ENCODE peak calls at places on chromosome 19, in four cellular contexts. U is K562, R is WTC11, F is HepG2. P is an unnamed sample.

GRCh38 chr19:51660975-51661600 is 14.5 kb upstream of the SIGLEC14 start:
- DNase-seq in F (peak), R (peak), U (peak), P (no peak)

GRCh38 chr19:27735314-27735713 is 1477.6 kb downstream of the UQCRFS1 start:
- DNase-seq in F (no peak), R (no peak), U (no peak), P (no peak)

GRCh38 chr19:45528744-45529453 is 21.6 kb downstream of the VASP start:
- DNase-seq in R (peak), F (no peak), U (peak), P (no peak)

GRCh38 chr19:3778899-3779723 is 7.1 kb downstream of the MATK start:
- DNase-seq in F (no peak), R (no peak), U (no peak), P (no peak)

GRCh38 chr19:3586124-3586626 is 897 bp downstream of the GIPC3 start:
- DNase-seq in R (peak), U (peak), F (no peak), P (no peak)

GRCh38 chr19:49823472-49823871 is 5.4 kb downstream of the MED25 start:
- DNase-seq in R (no peak), U (no peak), F (no peak), P (no peak)

GRCh38 chr19:13965377-13965896 is 13.1 kb downstream of the DCAF15 start:
- DNase-seq in F (no peak), R (no peak), U (no peak), P (no peak)

GRCh38 chr19:13260883-13261653 is 110.9 kb downstream of the IER2 start:
- DNase-seq in R (no peak), F (no peak), U (peak), P (peak)

GRCh38 chr19:17125728-17126677 is 50.4 kb downstream of the MYO9B start:
- DNase-seq in U (no peak), F (no peak), R (no peak), P (peak)

GRCh38 chr19:55113570-55114039 is 3.8 kb downstream of the PPP1R12C start:
- DNase-seq in F (peak), R (peak), U (peak), P (no peak)

GRCh38 chr19:42290523-42291436 is 11.2 kb upstream of the PRR19 start:
- DNase-seq in R (no peak), F (peak), U (peak), P (no peak)

GRCh38 chr19:51514866-51515481 is 13.4 kb upstream of the SIGLEC12 start:
- DNase-seq in F (peak), R (no peak), U (peak), P (peak)

GRCh38 chr19:15283141-15283885 is 49.0 kb downstream of the BRD4 start:
- DNase-seq in F (no peak), R (no peak), U (no peak), P (no peak)

GRCh38 chr19:55189424-55189823 is 9.3 kb upstream of the SYT5 start:
- DNase-seq in R (no peak), F (no peak), U (no peak), P (no peak)

GRCh38 chr19:46976845-46977320 is 42.8 kb upstream of the NPAS1 start:
- DNase-seq in F (no peak), R (peak), U (peak), P (no peak)

GRCh38 chr19:50003810-50004419 is 21.3 kb downstream of the VRK3 start:
- DNase-seq in F (no peak), U (peak), R (no peak), P (peak)

GRCh38 chr19:50823389-50824042 is at the start of gene KLK1:
- DNase-seq in U (peak), R (no peak), F (no peak), P (no peak)

GRCh38 chr19:13838071-13838942 is 38.6 kb upstream of the NANOS3 start:
- DNase-seq in R (no peak), U (no peak), F (no peak), P (no peak)

GRCh38 chr19:21158523-21159135 is 16.8 kb downstream of the ZNF431 start:
- DNase-seq in R (no peak), U (no peak), F (no peak), P (no peak)

GRCh38 chr19:39125199-39125553 is 410 bp upstream of the PAK4 start:
- DNase-seq in R (no peak), F (no peak), U (no peak), P (no peak)

GRCh38 chr19:3041756-3042517 is 12.9 kb upstream of the TLE2 start:
- DNase-seq in U (peak), R (no peak), F (no peak), P (no peak)

GRCh38 chr19:50423279-50424113 is 4.8 kb downstream of the SPIB start:
- DNase-seq in R (no peak), U (no peak), F (no peak), P (no peak)

GRCh38 chr19:2923510-2923909 is 21.3 kb downstream of the ZNF77 start:
- DNase-seq in F (peak), U (no peak), R (no peak), P (no peak)

GRCh38 chr19:42542791-42543190 is 14.5 kb upstream of the CEACAM1 start:
- DNase-seq in F (no peak), R (no peak), U (no peak), P (no peak)

GRCh38 chr19:18119243-18120105 is 21.9 kb downstream of the MAST3 start:
- DNase-seq in R (no peak), U (no peak), F (no peak), P (no peak)

GRCh38 chr19:9981406-9982260 is 28.7 kb downstream of the COL5A3 start:
- DNase-seq in F (no peak), R (no peak), U (no peak), P (no peak)

GRCh38 chr19:45717983-45718650 is 12.6 kb downstream of the FBXO46 start:
- DNase-seq in F (no peak), U (no peak), R (no peak), P (no peak)

GRCh38 chr19:32971012-32971595 is 654 bp downstream of the CEP89 start:
- DNase-seq in F (no peak), U (no peak), R (no peak), P (no peak)

GRCh38 chr19:46537136-46538097 is 41.8 kb upstream of the PNMA8B start:
- DNase-seq in F (no peak), U (peak), R (peak), P (no peak)

DNA sequence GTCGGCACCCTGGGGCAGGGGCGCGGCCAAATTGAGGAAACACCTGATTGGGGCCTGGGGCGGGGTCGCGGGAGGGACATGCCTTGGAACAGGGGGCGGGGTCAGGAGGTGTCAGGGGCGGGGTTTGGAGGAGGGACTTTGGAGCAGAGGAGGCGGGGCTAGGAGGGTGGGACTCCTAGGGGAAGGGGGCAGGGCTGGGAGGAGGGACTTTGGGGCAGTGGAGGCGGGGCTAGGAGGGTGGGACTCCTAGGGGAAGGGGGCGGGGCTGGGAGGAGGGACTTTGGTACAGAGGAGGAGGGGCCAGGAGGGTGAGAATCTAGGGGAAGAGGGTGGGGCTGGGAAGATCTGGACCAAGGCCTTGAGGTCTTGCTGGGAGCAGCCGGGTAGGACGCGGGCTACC is 21.9 kb downstream of the GRIN2D start:
- DNase-seq in F (peak), U (peak), R (peak), P (no peak)
- TF ChIP-seq ETV6 in F (no peak), U (no peak), R (no peak), P (no peak)

DNA sequence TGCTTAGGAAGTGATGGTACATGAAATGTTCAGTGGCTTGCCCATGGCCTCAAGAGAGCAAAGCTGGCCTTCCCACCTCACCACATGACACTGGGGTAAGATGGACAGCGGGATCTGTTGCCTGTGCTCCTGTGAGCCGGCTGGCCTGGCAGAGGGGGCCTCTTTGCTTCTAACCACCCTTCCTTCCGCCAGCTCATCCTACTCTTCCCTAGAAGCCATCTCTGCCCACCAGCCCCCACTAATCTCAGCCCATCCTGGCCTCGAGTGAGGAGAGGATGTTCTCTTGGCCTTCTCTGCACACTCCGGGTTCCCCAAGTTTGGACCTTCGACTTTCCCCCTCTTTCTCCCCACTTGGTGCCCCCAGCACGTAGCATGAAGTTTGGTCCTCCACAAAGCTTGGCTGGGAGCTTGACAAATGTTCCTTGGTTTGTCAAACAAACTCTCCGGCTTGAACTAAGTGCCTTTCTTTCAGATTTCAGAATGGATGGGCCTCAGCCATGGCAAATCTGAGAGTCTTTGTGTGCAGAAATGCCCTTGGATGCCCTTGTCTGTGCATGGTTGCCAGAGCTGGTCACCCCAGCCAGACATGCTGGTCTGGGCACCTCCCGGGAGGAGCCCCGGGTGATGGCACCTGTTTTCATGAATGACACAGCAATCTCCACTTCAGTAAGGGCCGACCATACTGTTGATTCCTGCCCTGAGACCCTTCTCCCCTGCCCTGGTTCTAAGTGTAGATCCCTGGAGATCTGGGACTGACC is 145.5 kb downstream of the URI1 start:
- DNase-seq in R (no peak), U (no peak), F (no peak), P (no peak)
- TF ChIP-seq ETV6 in R (no peak), U (no peak), F (no peak), P (no peak)

DNA sequence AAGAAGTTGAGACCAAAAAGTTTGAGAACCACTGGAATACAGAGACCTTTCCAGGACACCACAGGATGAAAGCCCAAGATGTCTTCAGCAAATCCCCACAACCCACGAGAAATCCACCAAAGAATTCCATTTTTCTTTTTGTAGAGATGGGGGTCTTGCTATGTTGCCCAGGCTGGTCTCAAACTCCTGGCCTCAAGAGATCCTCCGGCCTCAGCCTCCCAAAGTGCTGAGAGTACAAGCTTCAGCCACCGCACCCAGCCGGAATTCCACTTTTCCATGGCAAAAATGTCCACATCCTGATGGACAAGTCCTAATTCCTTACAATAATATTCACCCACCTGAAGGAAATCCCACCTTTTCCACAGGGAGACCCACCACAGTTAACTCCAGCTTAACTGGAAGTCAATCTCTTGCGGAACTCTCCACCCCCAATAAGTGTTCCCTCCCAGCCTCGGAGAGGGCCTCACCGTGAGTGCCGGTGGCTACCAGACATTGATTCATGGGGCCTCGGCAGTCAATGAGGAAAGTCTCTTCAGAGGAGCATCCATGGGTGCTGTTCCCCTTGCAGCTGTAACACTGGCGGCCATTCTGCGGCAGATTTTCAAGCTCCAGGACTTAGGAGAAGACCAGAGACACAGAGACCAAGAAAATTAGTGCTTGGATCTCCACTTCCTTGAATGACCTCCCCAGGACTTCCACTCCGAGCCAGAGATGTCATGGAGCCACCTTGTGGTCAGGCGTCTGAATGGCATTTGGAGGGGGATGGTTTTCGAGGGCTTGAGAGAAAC is 12.3 kb upstream of the CADM4 start:
- DNase-seq in R (peak), U (peak), F (peak), P (no peak)
- TF ChIP-seq ETV6 in R (no peak), U (no peak), F (no peak), P (no peak)

DNA sequence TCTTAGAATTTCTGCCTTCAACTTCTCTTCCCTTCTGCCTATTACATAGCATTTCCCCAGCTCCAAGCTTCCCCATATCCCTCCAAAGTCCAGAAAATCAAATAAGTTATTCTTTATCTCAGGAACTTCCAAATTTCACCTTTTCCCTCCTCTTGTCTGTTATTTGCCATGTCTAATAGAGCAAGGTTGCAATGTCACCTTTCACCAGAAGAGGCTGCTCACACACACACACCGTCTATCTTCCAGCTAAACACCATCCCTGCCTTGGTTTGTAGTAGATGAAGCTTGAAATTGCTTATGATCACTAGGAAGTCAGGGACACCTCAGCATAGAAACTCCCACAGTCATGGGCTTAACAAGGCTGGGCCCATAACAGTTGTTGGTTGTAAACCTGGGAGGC is 48.4 kb downstream of the ZNRF4 start:
- DNase-seq in F (no peak), U (no peak), R (no peak), P (no peak)
- TF ChIP-seq ETV6 in F (no peak), U (no peak), R (no peak), P (no peak)

GRCh38 chr19:11335449-11336146 is 3.9 kb downstream of the RAB3D start:
- DNase-seq in F (no peak), R (no peak), U (no peak), P (no peak)

GRCh38 chr19:11339254-11340098 is at the start of gene RAB3D:
- DNase-seq in R (peak), U (peak), F (peak), P (peak)

GRCh38 chr19:11338569-11339253 is 746 bp downstream of the RAB3D start:
- DNase-seq in R (no peak), F (no peak), U (no peak), P (no peak)

GRCh38 chr19:11338164-11338563 is 1.3 kb downstream of the RAB3D start:
- DNase-seq in R (no peak), F (no peak), U (no peak), P (no peak)

GRCh38 chr19:11337080-11337479 is 2.4 kb downstream of the RAB3D start:
- DNase-seq in U (no peak), F (no peak), R (no peak), P (no peak)
- TF ChIP-seq ETV6 in U (no peak), F (no peak), R (no peak), P (no peak)

GRCh38 chr19:956747-957451 is 27.2 kb upstream of the WDR18 start:
- DNase-seq in U (no peak), R (peak), F (no peak), P (no peak)
- TF ChIP-seq ETV6 in U (no peak), R (no peak), F (no peak), P (no peak)

GRCh38 chr19:8475005-8475404 is 27.4 kb downstream of the PRAM1 start:
- DNase-seq in F (no peak), U (no peak), R (no peak), P (no peak)

GRCh38 chr19:8478605-8479004 is 23.8 kb downstream of the PRAM1 start:
- DNase-seq in F (no peak), U (no peak), R (no peak), P (no peak)

GRCh38 chr19:8473652-8474476 is 28.6 kb downstream of the PRAM1 start:
- DNase-seq in U (no peak), R (no peak), F (no peak), P (peak)

GRCh38 chr19:8477889-8478288 is 24.6 kb downstream of the PRAM1 start:
- DNase-seq in F (no peak), U (no peak), R (no peak), P (no peak)

DNA sequence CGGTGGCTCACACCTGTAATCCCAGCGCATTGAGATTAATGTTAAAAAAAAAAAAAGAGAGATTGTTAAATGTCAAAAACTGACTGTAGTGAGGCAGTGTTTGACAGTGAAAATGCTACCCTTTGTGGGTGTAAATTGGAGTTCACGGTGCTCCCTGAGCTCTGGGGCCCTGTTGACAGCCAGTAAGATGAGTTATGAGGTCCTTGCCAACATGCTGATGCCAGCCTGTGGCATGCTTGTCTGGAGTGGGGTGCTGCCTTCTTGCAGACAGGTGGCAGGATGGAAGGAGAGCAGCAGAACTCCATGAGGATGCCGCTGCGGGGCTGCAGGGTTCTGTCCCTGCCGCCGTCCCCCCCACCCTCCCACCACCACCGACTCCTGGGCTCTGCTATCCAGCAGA is 25.9 kb downstream of the PRAM1 start:
- DNase-seq in R (no peak), U (no peak), F (no peak), P (no peak)
- TF ChIP-seq ETV6 in R (no peak), U (no peak), F (no peak), P (no peak)

DNA sequence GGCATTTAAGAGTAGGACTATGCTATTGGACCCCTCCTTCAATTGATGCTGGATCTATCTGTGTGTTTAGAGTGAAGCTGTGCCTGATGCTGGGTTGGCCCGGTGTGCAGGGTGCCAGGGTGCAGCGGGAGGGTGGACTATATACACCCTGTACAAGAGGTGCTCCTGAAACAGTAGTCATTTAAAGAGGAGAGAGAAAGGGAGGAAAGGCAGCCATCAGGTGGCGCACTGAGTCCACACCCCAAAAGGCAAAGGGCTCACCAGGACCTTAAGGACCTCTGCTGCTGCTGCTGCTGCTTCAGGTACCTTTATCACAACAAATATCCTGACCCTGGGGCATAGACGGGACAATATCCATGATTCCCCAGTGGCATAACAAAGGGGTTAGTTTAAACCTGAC is 39.4 kb downstream of the ZNF136 start:
- DNase-seq in F (peak), U (no peak), R (peak), P (no peak)
- TF ChIP-seq ETV6 in F (no peak), U (no peak), R (no peak), P (no peak)